ENCODE peak calls at places on chromosomes 11 and 22, in five cellular contexts. F is tibial artery, H is stromal cell of bone marrow, D is cardiac muscle cell, C is upper lobe of right lung. Q is an unnamed sample.

GRCh38 chr22:29967461-29967860 is 84.5 kb downstream of the MTMR3 start:
- DNase-seq in F (no peak), H (no peak), D (no peak), C (no peak), Q (no peak)

GRCh38 chr11:119479685-119480275 is 56.8 kb upstream of the THY1 start:
- DNase-seq in F (peak), H (no peak), D (peak), C (no peak), Q (no peak)

GRCh38 chr11:134418119-134418840 is 6.2 kb upstream of the B3GAT1 start:
- DNase-seq in F (no peak), H (no peak), D (peak), C (no peak), Q (peak)

GRCh38 chr11:67507891-67508485 is at the start of gene CDK2AP2:
- DNase-seq in F (peak), H (peak), D (peak), C (peak), Q (peak)

GRCh38 chr11:29527391-29527936 is 489.4 kb downstream of the KCNA4 start:
- DNase-seq in F (no peak), H (peak), D (no peak), C (no peak), Q (peak)

GRCh38 chr11:94678236-94678635 is 89.9 kb upstream of the AMOTL1 start:
- DNase-seq in F (no peak), H (no peak), D (no peak), C (no peak), Q (no peak)

GRCh38 chr11:86481399-86481798 is 106.7 kb downstream of the CCDC81 start:
- DNase-seq in F (no peak), H (no peak), D (no peak), C (no peak), Q (no peak)

GRCh38 chr11:76408171-76408965 is 27.2 kb downstream of the GVQW3 start:
- DNase-seq in F (no peak), H (no peak), D (no peak), C (no peak), Q (peak)

GRCh38 chr11:116703421-116703820 is 69.4 kb downstream of the BUD13 start:
- DNase-seq in F (no peak), H (no peak), D (peak), C (peak), Q (peak)

GRCh38 chr22:48666620-48667019 is 1161.1 kb downstream of the BRD1 start:
- DNase-seq in F (no peak), H (no peak), D (no peak), C (no peak), Q (no peak)

GRCh38 chr11:110153474-110153873 is 60.3 kb downstream of the ZC3H12C start:
- DNase-seq in F (no peak), H (no peak), D (no peak), C (no peak), Q (no peak)

GRCh38 chr11:65931773-65932557 is 12.7 kb downstream of the DRAP1 start:
- DNase-seq in F (no peak), H (no peak), D (no peak), C (no peak), Q (no peak)

GRCh38 chr11:11733246-11733763 is 108.5 kb upstream of the USP47 start:
- DNase-seq in F (no peak), H (no peak), D (no peak), C (no peak), Q (no peak)

GRCh38 chr11:199004-199581 is 6.2 kb downstream of the SCGB1C1 start:
- DNase-seq in F (peak), H (no peak), D (no peak), C (peak), Q (no peak)

Q was measured in SJCRH30.